ENCODE peak calls at places on chromosomes 13 and 19, in nine cellular contexts. N is A549; Z is IMR-90; M is AG04450; E is stomach; R is PC-9; P is tibial nerve; L is naive thymus-derived CD4-positive, alpha-beta T cell; Y is substantia nigra. J is an unnamed sample.

GRCh38 chr13:40101708-40102359 is 446.4 kb downstream of the COG6 start:
- DNase-seq in N (no peak), Z (no peak), M (no peak), E (no peak), R (no peak), P (no peak), L (no peak), Y (no peak), J (peak; percentile 45)

GRCh38 chr13:71873418-71874276 is 6.6 kb upstream of the DACH1 start:
- DNase-seq in N (no peak), Z (no peak), M (no peak), E (no peak), R (no peak), P (no peak), L (no peak), Y (no peak), J (no peak)

GRCh38 chr13:91598655-91599054 is 200.2 kb downstream of the GPC5 start:
- DNase-seq in N (no peak), Z (no peak), M (no peak), E (no peak), R (no peak), P (no peak), L (no peak), Y (no peak), J (no peak)

GRCh38 chr19:55384576-55385235 is 614 bp upstream of the TMEM238 start:
- DNase-seq in N (no peak), Z (no peak), M (no peak), E (no peak), R (no peak), P (no peak), L (peak; percentile 27), Y (no peak), J (no peak)

GRCh38 chr19:1130801-1131717 is 27.3 kb downstream of the GPX4 start:
- DNase-seq in N (no peak), Z (no peak), M (no peak), E (peak; percentile 46), R (no peak), P (no peak), L (peak; percentile 60), Y (no peak), J (no peak)

GRCh38 chr13:35891973-35892441 is 239.2 kb downstream of the DCLK1 start:
- DNase-seq in N (no peak), Z (peak; percentile 40), M (no peak), E (no peak), R (peak; percentile 87), P (no peak), L (no peak), Y (no peak), J (peak; percentile 84)

GRCh38 chr13:48505597-48506091 is 27.2 kb downstream of the RCBTB2 start:
- DNase-seq in N (no peak), Z (peak; percentile 71), M (peak; percentile 8), E (no peak), R (no peak), P (no peak), L (peak; percentile 88), Y (no peak), J (peak; percentile 56)

GRCh38 chr19:41409288-41409687 is 11.7 kb downstream of the BCKDHA start:
- DNase-seq in N (peak; percentile 55), Z (peak; percentile 40), M (no peak), E (peak; percentile 76), R (peak; percentile 67), P (no peak), L (no peak), Y (no peak), J (no peak)

GRCh38 chr19:38204096-38204495 is 19.9 kb downstream of the DPF1 start:
- DNase-seq in N (no peak), Z (no peak), M (no peak), E (no peak), R (no peak), P (no peak), L (no peak), Y (no peak), J (no peak)

GRCh38 chr13:113762075-113762474 is 3.0 kb downstream of the TMEM255B start:
- DNase-seq in N (no peak), Z (no peak), M (no peak), E (no peak), R (no peak), P (no peak), L (no peak), Y (no peak), J (no peak)

GRCh38 chr19:51660975-51661600 is 14.5 kb upstream of the SIGLEC14 start:
- DNase-seq in N (peak; percentile 44), Z (peak; percentile 72), M (peak; percentile 33), E (peak; percentile 65), R (peak; percentile 48), P (peak; percentile 50), L (peak; percentile 24), Y (peak; percentile 48), J (no peak)

GRCh38 chr13:97307882-97308624 is 85.9 kb downstream of the MBNL2 start:
- DNase-seq in N (peak; percentile 50), Z (peak; percentile 68), M (no peak), E (no peak), R (peak; percentile 46), P (peak; percentile 33), L (no peak), Y (peak; percentile 23), J (no peak)

GRCh38 chr19:15010497-15011255 is 31.0 kb upstream of the SLC1A6 start:
- DNase-seq in N (no peak), Z (no peak), M (no peak), E (no peak), R (no peak), P (no peak), L (no peak), Y (no peak), J (no peak)

GRCh38 chr19:41744850-41745249 is 10.5 kb upstream of the CEACAM6 start:
- DNase-seq in N (no peak), Z (no peak), M (no peak), E (no peak), R (no peak), P (no peak), L (no peak), Y (no peak), J (no peak)

GRCh38 chr13:28531195-28531955 is 36.4 kb upstream of the FLT1 start:
- DNase-seq in N (no peak), Z (peak; percentile 30), M (no peak), E (peak; percentile 27), R (no peak), P (no peak), L (no peak), Y (no peak), J (no peak)

GRCh38 chr13:84445776-84446175 is 563.5 kb upstream of the SLITRK1 start:
- DNase-seq in N (no peak), Z (peak; percentile 71), M (peak; percentile 29), E (no peak), R (no peak), P (no peak), L (no peak), Y (no peak), J (peak; percentile 58)

GRCh38 chr19:7211191-7211988 is 82.8 kb downstream of the INSR start:
- DNase-seq in N (no peak), Z (peak; percentile 50), M (no peak), E (peak; percentile 74), R (no peak), P (no peak), L (no peak), Y (no peak), J (no peak)

GRCh38 chr13:33870046-33870668 is 52.2 kb downstream of the RFC3 start:
- DNase-seq in N (no peak), Z (no peak), M (no peak), E (no peak), R (no peak), P (no peak), L (no peak), Y (no peak), J (no peak)

GRCh38 chr19:14393303-14393702 is 12.1 kb downstream of the ADGRE5 start:
- DNase-seq in N (no peak), Z (no peak), M (no peak), E (no peak), R (no peak), P (no peak), L (no peak), Y (no peak), J (no peak)

DNA sequence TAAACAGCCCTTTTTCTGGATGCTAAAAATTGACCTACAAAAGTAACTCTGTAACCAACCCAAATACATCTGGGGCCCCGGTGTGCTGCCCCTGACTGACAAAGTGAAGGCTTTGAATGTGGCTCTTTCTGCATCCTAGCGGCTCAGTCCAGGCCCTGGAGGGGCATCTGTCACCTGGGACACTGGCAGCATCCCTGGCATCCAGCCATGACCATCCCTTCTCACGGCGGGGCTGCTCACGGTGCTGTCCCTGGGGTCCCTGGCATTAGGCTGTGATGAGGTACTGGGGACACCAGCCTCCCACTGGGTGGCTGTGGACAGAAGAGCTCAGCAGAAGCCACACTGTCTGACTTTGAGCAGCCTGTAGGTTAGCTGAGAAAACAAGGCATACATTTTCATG is 34.3 kb downstream of the BICRA start:
- DNase-seq in N (no peak), Z (no peak), M (no peak), E (no peak), R (no peak), P (no peak), L (no peak), Y (no peak), J (no peak)
- H3K27ac ChIP-seq in N (no peak overlapping the region), Z (no peak overlapping the region), M (no peak overlapping the region), E (no peak overlapping the region), R (no peak overlapping the region), P (no peak overlapping the region), L (no peak overlapping the region), Y (no peak overlapping the region), J (no peak overlapping the region)

DNA sequence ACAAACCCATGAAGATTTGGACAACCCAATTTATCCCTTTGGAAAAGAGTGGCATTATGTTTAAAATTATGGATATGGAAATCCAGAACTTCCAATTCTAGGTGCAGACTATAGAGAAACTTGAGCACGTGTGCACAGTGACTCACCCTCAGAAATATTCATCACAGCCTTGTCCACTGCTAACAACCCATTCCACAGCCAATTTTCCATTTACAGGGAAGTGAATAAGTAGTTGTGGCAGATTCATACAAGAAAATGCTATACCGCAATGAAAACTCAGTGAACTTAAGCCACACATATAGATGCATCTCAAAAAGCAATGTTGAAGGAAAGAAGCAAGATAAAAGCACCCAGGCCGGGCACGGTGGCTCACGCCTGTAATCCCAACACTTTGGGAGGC is 133.3 kb downstream of the USP12 start:
- DNase-seq in N (peak; percentile 52), Z (peak; percentile 74), M (no peak), E (no peak), R (peak; percentile 75), P (no peak), L (no peak), Y (no peak), J (no peak)
- H3K27ac ChIP-seq in N (peak overlapping the region; percentile 19), Z (no peak overlapping the region), M (no peak overlapping the region), E (no peak overlapping the region), R (no peak overlapping the region), P (no peak overlapping the region), L (no peak overlapping the region), Y (no peak overlapping the region), J (no peak overlapping the region)

GRCh38 chr19:53079313-53079924 is 23.8 kb downstream of the ZNF160 start:
- DNase-seq in N (no peak), Z (no peak), M (no peak), E (no peak), R (no peak), P (no peak), L (no peak), Y (no peak), J (no peak)
- H3K27ac ChIP-seq in N (no peak overlapping the region), Z (no peak overlapping the region), M (no peak overlapping the region), E (no peak overlapping the region), R (no peak overlapping the region), P (no peak overlapping the region), L (no peak overlapping the region), Y (no peak overlapping the region), J (no peak overlapping the region)

DNA sequence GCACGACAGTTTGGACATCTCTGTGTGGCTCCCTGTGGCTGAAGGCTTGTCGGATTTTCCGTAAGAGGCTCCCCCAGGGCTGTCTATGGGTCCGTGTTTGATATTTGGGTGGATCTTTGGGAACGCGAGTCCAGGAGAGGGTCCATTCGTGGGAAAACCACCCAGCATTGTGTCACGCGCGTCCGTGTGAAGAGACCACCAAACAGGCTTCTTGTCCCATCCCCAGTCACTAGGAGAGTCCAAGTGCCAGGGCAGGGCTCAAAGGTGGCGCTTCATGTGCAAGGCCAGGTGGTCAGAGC is 2.4 kb downstream of the KLF1 start:
- DNase-seq in N (no peak), Z (no peak), M (no peak), E (no peak), R (peak; percentile 28), P (no peak), L (no peak), Y (no peak), J (no peak)
- H3K27ac ChIP-seq in N (no peak overlapping the region), Z (no peak overlapping the region), M (no peak overlapping the region), E (no peak overlapping the region), R (no peak overlapping the region), P (no peak overlapping the region), L (no peak overlapping the region), Y (no peak overlapping the region), J (no peak overlapping the region)

J was measured in epithelial cell of prostate.